ENCODE peak calls at places on chromosomes 13 and 19, in six cellular contexts. F is ovary, L is tibial nerve, P is adrenal gland, H is GM23338, R is PC-9. A is an unnamed sample.

GRCh38 chr19:40165362-40165937 is 25.8 kb upstream of the MAP3K10 start:
- DNase-seq in R (peak), F (peak), P (peak), H (peak), L (peak), A (peak)

GRCh38 chr13:40082644-40083043 is 427.2 kb downstream of the COG6 start:
- DNase-seq in F (peak), H (no peak), P (no peak), R (no peak), L (no peak), A (no peak)

GRCh38 chr19:27971071-27971470 is 1241.9 kb downstream of the UQCRFS1 start:
- DNase-seq in L (no peak), H (peak), P (no peak), R (peak), F (no peak), A (no peak)

GRCh38 chr13:41356788-41357187 is 45.7 kb downstream of the NAA16 start:
- DNase-seq in F (no peak), P (no peak), H (no peak), L (no peak), R (no peak), A (no peak)

GRCh38 chr19:35098413-35099049 is 17.1 kb upstream of the FXYD3 start:
- DNase-seq in H (no peak), P (no peak), L (no peak), R (no peak), F (no peak), A (no peak)

GRCh38 chr19:37977391-37977790 is 70.4 kb downstream of the SIPA1L3 start:
- DNase-seq in L (no peak), F (no peak), H (no peak), P (no peak), R (no peak), A (no peak)

GRCh38 chr19:42207767-42208259 is 9.7 kb downstream of the DEDD2 start:
- DNase-seq in P (no peak), L (no peak), H (no peak), R (peak), F (no peak), A (no peak)

GRCh38 chr13:40790232-40790631 is 821 bp downstream of the SLC25A15 start:
- DNase-seq in P (no peak), R (no peak), H (no peak), L (no peak), F (no peak), A (no peak)

GRCh38 chr13:84917252-84917878 is 881.9 kb downstream of the SLITRK6 start:
- DNase-seq in F (no peak), L (no peak), P (no peak), H (peak), R (no peak), A (no peak)

GRCh38 chr13:107006646-107007045 is 438.7 kb upstream of the ARGLU1 start:
- DNase-seq in P (no peak), F (no peak), R (no peak), L (no peak), H (no peak), A (no peak)

GRCh38 chr13:100789481-100789880 is 114.9 kb upstream of the TMTC4 start:
- DNase-seq in H (no peak), F (no peak), L (no peak), R (no peak), P (no peak), A (no peak)

GRCh38 chr19:7868671-7869452 is 5.3 kb downstream of the PRR36 start:
- DNase-seq in L (peak), H (peak), F (peak), P (peak), R (peak), A (no peak)

GRCh38 chr13:73336789-73337188 is 278.0 kb downstream of the KLF5 start:
- DNase-seq in L (no peak), F (no peak), H (peak), P (no peak), R (peak), A (no peak)

DNA sequence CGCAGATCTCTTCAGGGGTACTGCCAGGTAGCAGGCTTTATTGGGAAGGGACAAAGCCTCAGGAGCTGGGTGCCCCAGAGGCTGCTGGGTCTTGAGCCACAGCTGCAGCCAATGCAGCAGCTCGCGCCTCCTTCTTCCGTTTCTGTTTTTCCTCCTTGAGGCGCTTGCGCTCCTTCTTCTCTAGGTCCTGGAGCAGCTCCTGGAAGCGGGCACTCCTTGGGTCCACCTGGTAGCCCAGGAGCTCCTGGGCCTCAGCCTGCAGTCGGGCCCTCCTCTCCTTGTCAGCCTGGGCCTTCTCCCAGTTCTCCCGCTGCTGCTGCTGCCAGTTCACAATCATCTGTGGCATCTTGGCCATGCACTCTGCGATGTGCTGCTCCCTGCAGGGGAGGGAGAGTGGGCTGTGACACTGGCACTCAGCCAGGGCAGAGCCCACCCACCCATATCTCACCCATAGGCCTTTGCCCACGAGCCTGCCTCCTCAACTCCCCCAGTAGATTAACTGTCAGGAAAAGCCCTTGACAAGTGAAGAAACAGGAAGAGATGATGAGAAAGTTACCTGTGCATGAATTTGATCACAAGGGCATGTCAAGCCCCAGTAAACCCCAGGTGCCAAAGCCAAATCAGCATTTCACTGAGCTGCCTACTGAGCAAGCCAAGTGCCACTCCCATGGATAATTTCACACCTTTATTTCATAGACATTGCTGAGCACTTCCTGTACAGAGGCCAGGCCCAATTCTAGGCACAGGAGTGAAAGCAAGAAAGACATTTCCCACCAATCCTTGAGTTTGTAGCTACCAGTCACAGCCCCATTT is 2.7 kb downstream of the GADD45GIP1 start:
- DNase-seq in F (no peak), L (no peak), P (no peak), R (no peak), H (no peak), A (no peak)
- H3K27ac ChIP-seq in F (peak), L (no peak), P (peak), R (peak), H (peak), A (no peak)

GRCh38 chr19:13764101-13764807 is at the start of gene MRI1:
- DNase-seq in L (peak), H (peak), R (peak), F (peak), P (peak), A (no peak)
- H3K27ac ChIP-seq in L (peak), H (no peak), R (peak), F (peak), P (peak), A (no peak)

GRCh38 chr19:49458567-49458903 is 5.5 kb downstream of the ALDH16A1 start:
- DNase-seq in F (no peak), P (no peak), R (no peak), H (no peak), L (no peak), A (no peak)
- H3K27ac ChIP-seq in F (no peak), P (no peak), R (no peak), H (no peak), L (peak), A (no peak)

GRCh38 chr13:34048652-34049051 is 230.7 kb downstream of the RFC3 start:
- DNase-seq in R (no peak), H (no peak), F (no peak), P (no peak), L (no peak), A (no peak)
- H3K27ac ChIP-seq in R (no peak), H (no peak), F (no peak), P (no peak), L (no peak), A (no peak)

DNA sequence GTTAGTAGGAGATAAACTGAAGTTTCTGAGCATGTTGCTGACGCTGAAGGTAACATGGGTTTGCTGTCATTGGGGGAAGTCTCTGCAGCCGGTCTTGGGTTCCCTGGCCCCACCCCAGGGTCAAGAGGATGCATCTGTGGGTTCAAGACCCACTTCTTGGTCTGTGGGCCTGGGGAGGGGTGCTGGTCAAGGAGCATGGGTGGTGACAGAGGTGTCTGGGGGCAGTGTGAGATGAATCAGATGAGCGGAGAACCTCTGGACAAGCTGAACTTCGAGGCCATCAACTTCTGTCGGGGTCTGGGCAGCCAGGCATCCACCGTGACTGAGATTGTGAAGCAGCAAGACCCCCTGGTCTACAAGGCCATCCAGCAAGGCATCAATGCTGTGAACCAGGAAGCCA is 51.9 kb downstream of the ACSBG2 start:
- DNase-seq in H (no peak), R (no peak), L (no peak), F (no peak), P (no peak), A (no peak)
- H3K27ac ChIP-seq in H (no peak), R (no peak), L (no peak), F (no peak), P (no peak), A (no peak)

DNA sequence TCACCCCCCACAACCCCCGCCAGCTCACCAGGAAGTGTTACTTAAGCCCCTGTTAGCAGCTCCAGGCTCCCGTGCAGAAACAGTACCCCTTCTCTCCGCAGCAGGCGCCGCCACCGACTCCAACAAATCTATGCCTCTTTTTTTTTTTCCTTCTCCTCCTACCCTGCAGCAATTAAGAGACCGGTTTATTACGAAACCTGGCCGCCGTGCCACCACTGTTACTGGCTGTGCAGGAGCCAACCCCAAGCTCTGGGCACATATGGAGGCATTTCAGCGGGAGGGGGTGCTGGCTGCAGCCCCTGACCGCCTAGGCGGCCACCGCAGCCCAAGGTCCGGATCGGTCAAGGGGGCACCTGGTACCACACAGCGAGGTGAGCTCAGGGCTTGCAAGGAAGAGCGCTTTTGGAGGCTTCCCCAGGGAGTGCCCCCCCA is 2.4 kb downstream of the GADD45B start:
- DNase-seq in R (peak), H (peak), L (peak), F (peak), P (peak), A (no peak)
- H3K27ac ChIP-seq in R (peak), H (no peak), L (peak), F (peak), P (peak), A (no peak)

GRCh38 chr13:102250448-102250847 is 151.4 kb downstream of the FGF14 start:
- DNase-seq in P (no peak), H (no peak), R (no peak), F (no peak), L (no peak), A (no peak)
- H3K27ac ChIP-seq in P (no peak), H (no peak), R (no peak), F (no peak), L (no peak), A (no peak)

GRCh38 chr19:30228113-30228725 is 144.0 kb upstream of the ZNF536 start:
- DNase-seq in H (peak), L (no peak), F (no peak), R (no peak), P (peak), A (no peak)
- H3K27ac ChIP-seq in H (no peak), L (peak), F (no peak), R (no peak), P (peak), A (no peak)

DNA sequence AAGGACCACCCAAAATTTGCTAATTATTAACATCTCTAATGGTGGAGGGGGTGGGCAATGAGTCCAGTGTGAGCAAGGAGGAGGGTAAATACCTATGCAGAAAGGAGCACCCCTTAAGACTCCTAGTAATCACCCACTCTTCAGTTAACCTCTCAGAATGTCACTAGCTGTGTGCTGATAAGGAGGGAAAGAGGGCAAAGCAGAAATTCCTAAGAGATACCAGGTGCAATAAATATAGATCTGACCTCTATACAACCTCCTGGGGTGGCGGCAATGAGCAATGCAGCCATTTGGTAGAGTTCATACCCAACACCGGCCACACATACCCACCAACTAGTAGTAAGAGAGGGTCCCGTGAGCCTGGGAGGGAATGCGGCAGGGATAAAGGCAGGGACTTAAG is 12.6 kb upstream of the DPY19L3 start:
- DNase-seq in P (no peak), L (no peak), H (peak), R (no peak), F (no peak), A (no peak)
- H3K27ac ChIP-seq in P (no peak), L (no peak), H (no peak), R (no peak), F (no peak), A (no peak)